ENCODE peak calls at places on chromosomes 5 and 9, in six cellular contexts. N is PC-3, D is ELR, H is HEK293T, R is colonic mucosa, F is heart right ventricle. M is an unnamed sample.
A peak's percentile ranks its signal among the peaks of the same experiment; 100 is the strongest.

GRCh38 chr9:125888220-125888619 is 141.0 kb downstream of the PBX3 start:
- DNase-seq in N (no peak), D (peak; percentile 58), H (no peak), R (no peak), F (no peak), M (no peak)

GRCh38 chr5:143433680-143434079 is 30.2 kb upstream of the NR3C1 start:
- DNase-seq in N (no peak), D (no peak), H (no peak), R (no peak), F (no peak), M (no peak)

GRCh38 chr5:69217154-69217731 is 17.4 kb upstream of the CDK7 start:
- DNase-seq in N (no peak), D (no peak), H (peak; percentile 97), R (no peak), F (no peak), M (no peak)

GRCh38 chr9:133108794-133109641 is 12.0 kb downstream of the RALGDS start:
- DNase-seq in N (no peak), D (no peak), H (no peak), R (no peak), F (no peak), M (no peak)

GRCh38 chr9:125126019-125126746 is 17.1 kb downstream of the SCAI start:
- DNase-seq in N (peak; percentile 69), D (peak; percentile 97), H (no peak), R (peak; percentile 66), F (peak; percentile 66), M (no peak)

GRCh38 chr9:125863920-125864319 is 116.7 kb downstream of the PBX3 start:
- DNase-seq in N (no peak), D (no peak), H (no peak), R (no peak), F (no peak), M (no peak)

GRCh38 chr5:61277781-61278180 is 54.3 kb upstream of the ZSWIM6 start:
- DNase-seq in N (peak; percentile 18), D (peak; percentile 19), H (no peak), R (no peak), F (no peak), M (no peak)

GRCh38 chr9:126556560-126557250 is 57.0 kb upstream of the LMX1B start:
- DNase-seq in N (no peak), D (no peak), H (no peak), R (no peak), F (no peak), M (no peak)

GRCh38 chr5:100799166-100799565 is 103.9 kb downstream of the ST8SIA4 start:
- DNase-seq in N (no peak), D (no peak), H (no peak), R (no peak), F (no peak), M (no peak)

GRCh38 chr9:131530546-131530929 is 525 bp downstream of the UCK1 start:
- DNase-seq in N (peak; percentile 33), D (peak; percentile 65), H (peak; percentile 66), R (peak; percentile 42), F (no peak), M (peak; percentile 57)

GRCh38 chr5:143448518-143448917 is 45.0 kb upstream of the NR3C1 start:
- DNase-seq in N (no peak), D (no peak), H (no peak), R (no peak), F (no peak), M (peak; percentile 10)

GRCh38 chr9:91734371-91734981 is 215.6 kb downstream of the ROR2 start:
- DNase-seq in N (peak; percentile 56), D (peak; percentile 50), H (peak; percentile 81), R (peak; percentile 74), F (peak; percentile 77), M (peak; percentile 62)

GRCh38 chr9:129170229-129170628 is 7.8 kb downstream of the IER5L start:
- DNase-seq in N (peak; percentile 70), D (peak; percentile 66), H (no peak), R (no peak), F (no peak), M (peak; percentile 36)

GRCh38 chr5:18497089-18497488 is 862.8 kb downstream of the TAF11L14 start:
- DNase-seq in N (no peak), D (peak; percentile 5), H (no peak), R (no peak), F (no peak), M (no peak)

GRCh38 chr5:8906303-8906967 is 639.4 kb downstream of the SEMA5A start:
- DNase-seq in N (peak; percentile 97), D (peak; percentile 93), H (no peak), R (no peak), F (no peak), M (no peak)

GRCh38 chr9:106769331-106769730 is 93.6 kb upstream of the ZNF462 start:
- DNase-seq in N (no peak), D (no peak), H (no peak), R (no peak), F (no peak), M (no peak)

GRCh38 chr5:87169300-87169991 is 98.2 kb upstream of the RASA1 start:
- DNase-seq in N (peak; percentile 82), D (peak; percentile 27), H (no peak), R (no peak), F (no peak), M (peak; percentile 57)

GRCh38 chr5:64653776-64654175 is 36.5 kb upstream of the SHISAL2B start:
- DNase-seq in N (no peak), D (peak; percentile 9), H (no peak), R (no peak), F (no peak), M (no peak)

GRCh38 chr5:93359296-93359957 is 221.6 kb downstream of the NR2F1-AS1 start:
- DNase-seq in N (peak; percentile 98), D (peak; percentile 90), H (no peak), R (no peak), F (no peak), M (peak; percentile 93)

GRCh38 chr9:124779368-124780059 is 2.6 kb downstream of the OLFML2A start:
- DNase-seq in N (peak; percentile 88), D (peak; percentile 79), H (no peak), R (no peak), F (no peak), M (no peak)

GRCh38 chr9:121281614-121282291 is 13.8 kb downstream of the GSN start:
- DNase-seq in N (peak; percentile 93), D (peak; percentile 75), H (no peak), R (peak; percentile 95), F (peak; percentile 90), M (peak; percentile 97)

GRCh38 chr5:2378108-2378507 is 373.4 kb downstream of the IRX2 start:
- DNase-seq in N (no peak), D (no peak), H (no peak), R (no peak), F (no peak), M (no peak)

GRCh38 chr9:38318755-38319495 is 73.6 kb upstream of the ALDH1B1 start:
- DNase-seq in N (no peak), D (peak; percentile 24), H (no peak), R (no peak), F (no peak), M (no peak)

GRCh38 chr5:172777381-172778222 is 6.6 kb upstream of the DUSP1 start:
- DNase-seq in N (peak; percentile 94), D (peak; percentile 95), H (no peak), R (peak; percentile 93), F (peak; percentile 79), M (peak; percentile 59)

GRCh38 chr5:96768708-96769251 is 39.0 kb downstream of the ERAP1 start:
- DNase-seq in N (no peak), D (no peak), H (no peak), R (no peak), F (no peak), M (no peak)

GRCh38 chr5:119331566-119332095 is 24.2 kb upstream of the TNFAIP8 start:
- DNase-seq in N (no peak), D (no peak), H (no peak), R (no peak), F (no peak), M (no peak)

GRCh38 chr5:163569284-163569683 is 63.9 kb downstream of the MAT2B start:
- DNase-seq in N (peak; percentile 39), D (peak; percentile 51), H (no peak), R (no peak), F (no peak), M (no peak)

GRCh38 chr5:169980418-169981053 is at the start of gene INSYN2B:
- DNase-seq in N (peak; percentile 88), D (peak; percentile 91), H (peak; percentile 83), R (peak; percentile 51), F (peak; percentile 36), M (peak; percentile 77)

GRCh38 chr9:18493361-18494015 is 19.5 kb downstream of the ADAMTSL1 start:
- DNase-seq in N (peak; percentile 86), D (peak; percentile 34), H (no peak), R (no peak), F (no peak), M (no peak)

GRCh38 chr9:35695801-35696420 is 6.2 kb upstream of the TPM2 start:
- DNase-seq in N (peak; percentile 71), D (no peak), H (no peak), R (no peak), F (no peak), M (no peak)

GRCh38 chr9:137307255-137308101 is 5.4 kb upstream of the NRARP start:
- DNase-seq in N (no peak), D (no peak), H (no peak), R (peak; percentile 88), F (peak; percentile 16), M (no peak)

GRCh38 chr5:176954050-176954449 is 52.5 kb downstream of the UIMC1 start:
- DNase-seq in N (no peak), D (no peak), H (no peak), R (no peak), F (no peak), M (no peak)

GRCh38 chr5:179680780-179681411 is at the start of gene CBY3:
- DNase-seq in N (peak; percentile 7), D (peak; percentile 40), H (no peak), R (no peak), F (no peak), M (no peak)

GRCh38 chr5:176776141-176776865 is 34.1 kb upstream of the UNC5A start:
- DNase-seq in N (no peak), D (no peak), H (no peak), R (peak; percentile 12), F (no peak), M (no peak)

GRCh38 chr9:70525553-70525952 is 111.1 kb upstream of the KLF9 start:
- DNase-seq in N (no peak), D (peak; percentile 53), H (no peak), R (no peak), F (no peak), M (no peak)

GRCh38 chr5:100890514-100891008 is 12.5 kb downstream of the ST8SIA4 start:
- DNase-seq in N (peak; percentile 61), D (peak; percentile 69), H (no peak), R (no peak), F (no peak), M (no peak)

GRCh38 chr5:113235884-113236283 is 198.9 kb downstream of the TSSK1B start:
- DNase-seq in N (peak; percentile 52), D (peak; percentile 14), H (no peak), R (no peak), F (no peak), M (no peak)

GRCh38 chr5:9712506-9713285 is 82.5 kb upstream of the TAS2R1 start:
- DNase-seq in N (peak; percentile 95), D (peak; percentile 98), H (no peak), R (no peak), F (no peak), M (no peak)

GRCh38 chr9:116355153-116355827 is 201.7 kb downstream of the PAPPA start:
- DNase-seq in N (peak; percentile 32), D (no peak), H (no peak), R (no peak), F (no peak), M (no peak)

GRCh38 chr5:25850581-25850980 is 1187.8 kb downstream of the CDH9 start:
- DNase-seq in N (peak; percentile 38), D (no peak), H (no peak), R (no peak), F (no peak), M (no peak)

M was measured in HT-29.